ENCODE peak calls at places on chromosomes 16 and 17, in nine cellular contexts. P, Z, Y, T, W, A, C, L and I are unnamed samples.

GRCh38 chr17:51119415-51120356 is 982 bp downstream of the SPAG9 start:
- DNase-seq in P (peak; percentile 44), Z (peak; percentile 52), Y (peak; percentile 54), T (peak; percentile 50), W (peak; percentile 81), A (peak; percentile 65), C (peak; percentile 24), L (no peak), I (peak; percentile 27)

GRCh38 chr16:82524939-82525338 is 101.8 kb upstream of the CDH13 start:
- DNase-seq in P (no peak), Z (no peak), Y (no peak), T (no peak), W (no peak), A (peak; percentile 88), C (no peak), L (no peak), I (no peak)

GRCh38 chr17:62099532-62099931 is 34.5 kb upstream of the MED13 start:
- DNase-seq in P (no peak), Z (no peak), Y (no peak), T (no peak), W (no peak), A (no peak), C (no peak), L (no peak), I (no peak)

GRCh38 chr16:667780-668518 is at the start of gene RHOT2:
- DNase-seq in P (peak; percentile 95), Z (peak; percentile 91), Y (peak; percentile 96), T (peak; percentile 63), W (peak; percentile 96), A (peak; percentile 77), C (peak; percentile 96), L (peak; percentile 90), I (peak; percentile 82)

GRCh38 chr16:47885489-47885888 is 270.3 kb downstream of the ABCC12 start:
- DNase-seq in P (no peak), Z (no peak), Y (no peak), T (no peak), W (no peak), A (no peak), C (no peak), L (no peak), I (no peak)

GRCh38 chr17:77496401-77496801 is 355.6 kb downstream of the SEC14L1 start:
- DNase-seq in P (no peak), Z (no peak), Y (peak; percentile 5), T (no peak), W (peak; percentile 65), A (no peak), C (peak; percentile 25), L (no peak), I (peak; percentile 11)

GRCh38 chr16:2990891-2991290 is 10.6 kb upstream of the PKMYT1 start:
- DNase-seq in P (peak; percentile 42), Z (no peak), Y (no peak), T (no peak), W (no peak), A (no peak), C (no peak), L (no peak), I (no peak)

GRCh38 chr17:59651346-59651745 is 31.7 kb downstream of the CLTC start:
- DNase-seq in P (no peak), Z (no peak), Y (no peak), T (no peak), W (no peak), A (no peak), C (no peak), L (no peak), I (no peak)

GRCh38 chr17:27233059-27233458 is 60.9 kb upstream of the WSB1 start:
- DNase-seq in P (no peak), Z (no peak), Y (no peak), T (no peak), W (no peak), A (no peak), C (no peak), L (peak; percentile 31), I (no peak)

GRCh38 chr17:73011016-73011486 is 81.4 kb downstream of the SLC39A11 start:
- DNase-seq in P (no peak), Z (no peak), Y (no peak), T (no peak), W (no peak), A (no peak), C (peak; percentile 70), L (peak; percentile 67), I (no peak)

GRCh38 chr16:35325936-35326335 is 1866.5 kb downstream of the TP53TG3F start:
- DNase-seq in P (no peak), Z (no peak), Y (no peak), T (no peak), W (no peak), A (no peak), C (no peak), L (no peak), I (no peak)
- TF ChIP-seq EP300 in P (no peak), Z (no peak), Y (no peak), T (no peak), W (no peak), A (no peak), C (no peak), L (no peak), I (no peak)

DNA sequence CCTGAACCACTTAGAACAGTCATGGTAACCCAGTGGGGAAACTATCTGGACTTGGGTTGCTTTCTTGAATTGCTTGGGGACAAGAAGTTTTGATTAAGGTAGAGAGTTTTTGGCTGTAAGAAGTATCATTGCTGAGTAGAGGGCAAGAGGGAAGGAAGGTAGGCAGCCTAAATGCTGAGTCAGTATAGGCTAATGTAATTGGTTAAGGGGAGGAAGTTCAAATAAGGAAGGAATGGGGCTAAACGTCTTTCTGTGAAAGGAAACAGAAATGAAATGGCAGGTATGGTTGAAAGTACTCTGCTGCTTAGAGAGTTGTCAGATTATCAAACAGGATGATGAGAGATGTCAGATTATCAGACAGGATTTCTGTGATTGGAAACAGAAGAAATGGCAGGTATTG is 20.3 kb downstream of the KPNB1 start:
- DNase-seq in P (no peak), Z (no peak), Y (no peak), T (no peak), W (no peak), A (no peak), C (no peak), L (no peak), I (no peak)
- TF ChIP-seq EP300 in P (no peak), Z (no peak), Y (no peak), T (no peak), W (no peak), A (no peak), C (no peak), L (no peak), I (no peak)

GRCh38 chr17:11515901-11516300 is 82.4 kb upstream of the DNAH9 start:
- DNase-seq in P (no peak), Z (no peak), Y (no peak), T (no peak), W (no peak), A (no peak), C (no peak), L (no peak), I (no peak)

GRCh38 chr17:11511696-11512095 is 86.6 kb upstream of the DNAH9 start:
- DNase-seq in P (peak; percentile 42), Z (no peak), Y (peak; percentile 58), T (no peak), W (no peak), A (peak; percentile 18), C (peak; percentile 42), L (no peak), I (no peak)

GRCh38 chr17:11514565-11514964 is 83.7 kb upstream of the DNAH9 start:
- DNase-seq in P (no peak), Z (no peak), Y (no peak), T (no peak), W (no peak), A (no peak), C (no peak), L (no peak), I (no peak)

DNA sequence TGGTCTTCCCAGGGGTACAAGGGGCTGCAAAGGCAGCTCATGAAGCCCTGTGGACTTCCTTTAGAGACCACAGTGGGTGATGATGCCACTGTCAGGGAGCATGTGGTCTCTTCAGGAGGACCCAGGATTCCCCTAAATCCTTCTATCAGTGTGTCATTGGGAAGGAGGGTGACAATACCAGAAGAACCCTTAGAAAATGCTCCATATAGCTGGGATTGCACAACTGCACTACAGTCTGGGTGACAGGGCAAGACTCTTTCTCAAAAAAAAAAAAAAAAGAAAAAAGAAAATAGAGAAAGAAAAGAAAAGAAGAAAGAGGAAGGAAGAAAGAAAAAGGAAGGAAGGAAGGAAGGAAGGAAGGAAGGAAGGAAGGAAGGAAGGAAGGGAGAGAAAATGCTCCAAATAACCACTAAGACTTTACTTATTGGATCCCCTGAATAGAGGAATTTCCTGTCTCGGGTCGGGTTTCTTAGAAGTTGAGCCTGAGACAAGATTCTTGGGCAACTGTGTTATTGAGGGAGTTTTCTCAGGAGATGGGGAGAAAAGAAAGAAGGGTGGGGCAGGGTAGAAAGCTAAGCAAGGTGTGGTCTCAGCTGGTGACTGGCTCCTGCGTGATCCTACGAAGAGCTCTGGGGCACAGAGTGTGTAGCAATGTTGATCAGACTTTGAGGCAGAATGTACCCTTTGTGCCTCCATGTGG is 83.1 kb upstream of the DNAH9 start:
- DNase-seq in P (no peak), Z (no peak), Y (no peak), T (no peak), W (no peak), A (no peak), C (no peak), L (no peak), I (no peak)
- TF ChIP-seq EP300 in P (no peak), Z (no peak), Y (no peak), T (no peak), W (no peak), A (no peak), C (no peak), L (no peak), I (no peak)

DNA sequence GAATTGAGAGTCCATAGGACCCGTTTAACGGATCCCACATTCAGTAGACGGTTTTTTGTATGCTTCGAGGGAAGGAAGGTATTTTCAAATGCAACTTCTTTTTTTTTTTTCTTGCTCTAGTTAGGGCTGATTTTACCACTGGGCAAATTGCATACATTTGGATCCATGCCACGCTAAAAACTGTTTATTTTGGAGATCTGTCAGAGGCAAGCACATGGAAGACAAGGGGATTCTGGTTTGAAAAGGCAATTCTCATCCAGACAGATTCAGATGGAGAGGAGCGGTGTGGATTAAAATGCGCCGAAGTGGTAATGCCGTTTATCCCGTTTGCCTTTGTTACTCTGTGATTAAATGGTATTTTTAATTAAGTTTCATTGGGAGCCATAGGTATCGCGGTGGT is 170.5 kb downstream of the IRX3 start:
- DNase-seq in P (no peak), Z (no peak), Y (no peak), T (no peak), W (no peak), A (no peak), C (peak; percentile 52), L (no peak), I (no peak)
- TF ChIP-seq EP300 in P (no peak), Z (no peak), Y (no peak), T (no peak), W (no peak), A (no peak), C (no peak), L (no peak), I (no peak)

GRCh38 chr17:7295230-7296180 is 1.1 kb upstream of the YBX2 start:
- DNase-seq in P (no peak), Z (no peak), Y (no peak), T (no peak), W (no peak), A (no peak), C (peak; percentile 14), L (no peak), I (no peak)
- TF ChIP-seq EP300 in P (no peak), Z (no peak), Y (no peak), T (no peak), W (no peak), A (no peak), C (no peak), L (no peak), I (no peak)